ENCODE peak calls at places on chromosomes 3 and 15, in five cellular contexts. M is tibial nerve, B is esophagus squamous epithelium, O is adrenal gland, F is esophagus muscularis mucosa. V is an unnamed sample. For H3K4me1, the result is how much of the 10 kb centered on the place peaks cover.

GRCh38 chr3:156535798-156536197 is 19.1 kb downstream of the SSR3 start:
- DNase-seq in M (no peak), B (no peak), O (no peak), F (no peak), V (no peak)

GRCh38 chr3:174253221-174253620 is 605.9 kb upstream of the NAALADL2 start:
- DNase-seq in M (no peak), B (no peak), O (no peak), F (no peak), V (no peak)

GRCh38 chr15:40325188-40325587 is 1.7 kb downstream of the INAFM2 start:
- DNase-seq in M (no peak), B (no peak), O (no peak), F (no peak), V (no peak)

GRCh38 chr3:159260049-159260662 is 458.3 kb downstream of the MFSD1 start:
- DNase-seq in M (peak), B (no peak), O (peak), F (no peak), V (peak)

GRCh38 chr3:81173514-81173913 is 587.9 kb downstream of the GBE1 start:
- DNase-seq in M (no peak), B (no peak), O (no peak), F (no peak), V (no peak)

GRCh38 chr15:92130906-92131305 is 262.8 kb upstream of the ST8SIA2 start:
- DNase-seq in M (no peak), B (no peak), O (no peak), F (no peak), V (no peak)

GRCh38 chr3:119276657-119277056 is 17.5 kb upstream of the ARHGAP31 start:
- DNase-seq in M (no peak), B (no peak), O (no peak), F (no peak), V (no peak)

GRCh38 chr3:179652467-179653105 is at the start of gene USP13:
- DNase-seq in M (peak), B (no peak), O (peak), F (no peak), V (peak)

GRCh38 chr3:135249186-135249585 is 454.1 kb downstream of the EPHB1 start:
- DNase-seq in M (no peak), B (no peak), O (no peak), F (no peak), V (no peak)

GRCh38 chr15:48330855-48331795 is at the start of gene DUT:
- DNase-seq in M (peak), B (peak), O (peak), F (peak), V (peak)

GRCh38 chr15:90991587-90992285 is 2.6 kb downstream of the PRC1 start:
- DNase-seq in M (no peak), B (no peak), O (no peak), F (no peak), V (no peak)
- H3K4me3 ChIP-seq in M (no peak), B (no peak), O (no peak), F (no peak), V (no peak)

GRCh38 chr3:49723631-49724551 is at the start of gene GMPPB:
- DNase-seq in M (peak), B (peak), O (peak), F (peak), V (peak)
- TF ChIP-seq POLR2A in M (peak), B (peak), O (peak), F (peak), V (peak)

GRCh38 chr3:152279474-152279873 is 10.7 kb downstream of the MBNL1 start:
- DNase-seq in M (no peak), B (no peak), O (no peak), F (no peak), V (no peak)
- H3K4me1 ChIP-seq in M (under half), B (half or more), O (half or more), F (half or more), V (under half)

GRCh38 chr3:58120075-58120812 is 90.5 kb downstream of the DNASE1L3 start:
- DNase-seq in M (peak), B (no peak), O (no peak), F (no peak), V (no peak)

GRCh38 chr3:58121183-58121582 is 89.6 kb downstream of the DNASE1L3 start:
- DNase-seq in M (no peak), B (no peak), O (no peak), F (no peak), V (no peak)

GRCh38 chr3:58119221-58119620 is 91.6 kb downstream of the DNASE1L3 start:
- DNase-seq in M (no peak), B (no peak), O (no peak), F (no peak), V (no peak)

GRCh38 chr3:58124387-58124786 is 86.4 kb downstream of the DNASE1L3 start:
- DNase-seq in M (no peak), B (no peak), O (no peak), F (no peak), V (no peak)

GRCh38 chr3:58122936-58123700 is 87.7 kb downstream of the DNASE1L3 start:
- DNase-seq in M (no peak), B (no peak), O (no peak), F (no peak), V (no peak)
- H3K4me3 ChIP-seq in M (no peak), B (no peak), O (no peak), F (no peak), V (no peak)

DNA sequence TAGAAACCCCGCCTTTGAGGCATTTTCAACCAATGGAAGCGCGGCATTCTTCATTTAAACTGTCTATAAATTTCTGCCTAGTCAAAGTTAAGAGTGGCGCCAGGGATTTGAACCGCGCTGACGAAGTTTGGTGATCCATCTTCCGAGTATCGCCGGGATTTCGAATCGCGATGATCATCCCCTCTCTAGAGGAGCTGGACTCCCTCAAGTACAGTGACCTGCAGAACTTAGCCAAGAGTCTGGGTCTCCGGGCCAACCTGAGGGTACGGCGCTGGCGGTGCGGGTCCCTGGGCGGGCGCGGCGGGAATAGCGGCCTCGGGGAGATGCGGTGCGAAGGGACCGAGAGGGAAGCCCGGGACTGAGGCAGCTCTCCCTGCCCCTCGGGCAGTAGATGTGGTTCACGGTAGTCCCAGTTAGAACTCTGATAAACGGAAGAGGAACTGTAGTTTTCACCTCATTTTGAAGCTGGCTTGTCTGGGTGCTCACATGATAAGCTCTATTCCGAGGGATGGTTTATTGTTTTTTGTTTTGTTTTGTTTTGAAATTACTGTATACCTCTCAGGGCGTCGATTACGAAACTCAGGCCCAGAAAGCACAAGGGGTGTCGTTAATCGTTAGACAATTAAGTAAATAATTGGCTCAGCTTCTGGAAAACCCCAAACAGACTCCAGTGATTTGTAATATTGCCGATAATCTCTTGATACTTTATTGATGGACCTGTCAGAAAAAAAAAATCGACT is at the start of gene NUSAP1:
- DNase-seq in M (no peak), B (no peak), O (no peak), F (no peak), V (no peak)
- TF ChIP-seq POLR2A in M (no peak), B (peak), O (peak), F (no peak), V (no peak)

DNA sequence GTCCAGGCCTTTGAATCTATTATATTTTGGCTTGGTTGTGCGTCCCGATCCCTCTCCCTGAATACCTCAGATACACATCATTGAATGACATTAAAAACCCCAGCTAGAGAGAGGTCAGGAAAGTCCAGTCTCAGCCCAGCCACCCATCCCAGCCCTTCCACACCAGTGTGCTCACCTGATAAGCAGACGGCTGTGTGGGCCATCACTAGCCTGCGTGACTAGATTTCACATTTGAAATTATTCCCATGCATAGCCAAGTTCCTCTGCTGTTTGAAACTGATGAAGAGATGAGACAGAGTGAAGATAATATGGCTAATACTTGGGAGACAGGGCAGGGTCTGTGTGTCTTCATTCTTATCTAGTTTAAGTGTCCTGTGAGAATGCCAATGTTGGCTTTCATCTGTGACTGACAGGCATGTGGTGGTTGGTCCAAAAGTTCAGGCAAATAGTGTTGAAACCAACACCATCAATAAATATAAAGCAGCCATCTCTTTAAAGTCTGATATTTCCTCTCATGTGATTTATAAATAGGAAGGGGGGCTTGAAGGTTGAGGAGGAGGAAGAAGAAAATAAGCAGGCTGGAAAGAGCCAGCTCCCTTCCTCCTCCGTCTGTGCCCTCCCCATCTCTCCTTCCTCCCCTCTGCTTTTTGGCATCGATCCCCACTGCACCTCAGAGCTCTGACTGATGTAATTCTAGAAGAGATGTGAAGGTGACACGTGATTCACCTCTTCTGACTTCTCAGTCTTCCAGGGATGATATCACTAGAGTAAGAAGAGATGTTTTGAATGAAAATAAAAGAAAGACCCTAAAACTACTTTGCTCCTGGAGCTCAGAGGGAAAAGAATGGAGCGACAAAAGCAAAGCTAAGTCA is 5.1 kb downstream of the FAM43A start:
- DNase-seq in M (no peak), B (no peak), O (no peak), F (no peak), V (peak)
- H3K4me1 ChIP-seq in M (under half), B (under half), O (under half), F (half or more), V (under half)

GRCh38 chr15:74130849-74131617 is 647 bp downstream of the ISLR2 start:
- DNase-seq in M (no peak), B (no peak), O (no peak), F (no peak), V (no peak)
- H3K4me3 ChIP-seq in M (no peak), B (no peak), O (no peak), F (peak), V (no peak)

V was measured in uterus.